ENCODE peak calls at places on chromosomes 1 and 21, in ten cellular contexts. One of them, this sample, is unnamed.

GRCh38 chr1:182002570-182002969 is 58.9 kb downstream of the ZNF648 start:
- DNase-seq in mucosa of descending colon: no peak
- DNase-seq in esophagus squamous epithelium: no peak
- DNase-seq in AG04450: no peak
- DNase-seq in OCI-LY7: no peak
- DNase-seq in fibroblast of mammary gland: no peak
- DNase-seq in esophagus muscularis mucosa: no peak
- DNase-seq in foreskin fibroblast: no peak
- DNase-seq in IMR-90: no peak
- DNase-seq in coronary artery: no peak
- DNase-seq in this sample: no peak

GRCh38 chr1:61213612-61214011 is 131.3 kb downstream of the NFIA start:
- DNase-seq in fibroblast of mammary gland: no peak
- DNase-seq in IMR-90: no peak
- DNase-seq in esophagus squamous epithelium: no peak
- DNase-seq in mucosa of descending colon: no peak
- DNase-seq in AG04450: no peak
- DNase-seq in foreskin fibroblast: no peak
- DNase-seq in esophagus muscularis mucosa: no peak
- DNase-seq in coronary artery: no peak
- DNase-seq in OCI-LY7: no peak
- DNase-seq in this sample: no peak

GRCh38 chr1:61951731-61952585 is 209.7 kb downstream of the PATJ start:
- DNase-seq in fibroblast of mammary gland: no peak
- DNase-seq in OCI-LY7: no peak
- DNase-seq in coronary artery: no peak
- DNase-seq in foreskin fibroblast: no peak
- DNase-seq in IMR-90: peak; percentile 28
- DNase-seq in esophagus squamous epithelium: no peak
- DNase-seq in mucosa of descending colon: no peak
- DNase-seq in esophagus muscularis mucosa: no peak
- DNase-seq in AG04450: no peak
- DNase-seq in this sample: no peak

GRCh38 chr1:27436204-27437159 is 44.1 kb downstream of the GPR3 start:
- DNase-seq in OCI-LY7: peak; percentile 66
- DNase-seq in fibroblast of mammary gland: peak; percentile 63
- DNase-seq in coronary artery: no peak
- DNase-seq in AG04450: no peak
- DNase-seq in esophagus squamous epithelium: no peak
- DNase-seq in IMR-90: peak; percentile 60
- DNase-seq in esophagus muscularis mucosa: no peak
- DNase-seq in foreskin fibroblast: peak; percentile 72
- DNase-seq in mucosa of descending colon: no peak
- DNase-seq in this sample: no peak

GRCh38 chr1:151334822-151335221 is 7.6 kb upstream of the PI4KB start:
- DNase-seq in OCI-LY7: no peak
- DNase-seq in coronary artery: no peak
- DNase-seq in IMR-90: no peak
- DNase-seq in AG04450: no peak
- DNase-seq in esophagus squamous epithelium: no peak
- DNase-seq in foreskin fibroblast: no peak
- DNase-seq in esophagus muscularis mucosa: no peak
- DNase-seq in fibroblast of mammary gland: no peak
- DNase-seq in mucosa of descending colon: no peak
- DNase-seq in this sample: no peak

GRCh38 chr1:218156602-218157001 is 128.5 kb upstream of the RRP15 start:
- DNase-seq in fibroblast of mammary gland: no peak
- DNase-seq in IMR-90: no peak
- DNase-seq in AG04450: no peak
- DNase-seq in mucosa of descending colon: no peak
- DNase-seq in coronary artery: no peak
- DNase-seq in OCI-LY7: no peak
- DNase-seq in esophagus muscularis mucosa: no peak
- DNase-seq in foreskin fibroblast: peak; percentile 2
- DNase-seq in esophagus squamous epithelium: no peak
- DNase-seq in this sample: no peak

GRCh38 chr21:36745459-36745858 is 46.5 kb downstream of the SIM2 start:
- DNase-seq in esophagus squamous epithelium: no peak
- DNase-seq in coronary artery: no peak
- DNase-seq in foreskin fibroblast: no peak
- DNase-seq in fibroblast of mammary gland: no peak
- DNase-seq in mucosa of descending colon: no peak
- DNase-seq in OCI-LY7: no peak
- DNase-seq in esophagus muscularis mucosa: no peak
- DNase-seq in IMR-90: no peak
- DNase-seq in AG04450: no peak
- DNase-seq in this sample: no peak

GRCh38 chr21:38326899-38327298 is 70.1 kb downstream of the KCNJ15 start:
- DNase-seq in OCI-LY7: no peak
- DNase-seq in fibroblast of mammary gland: no peak
- DNase-seq in foreskin fibroblast: no peak
- DNase-seq in AG04450: no peak
- DNase-seq in esophagus squamous epithelium: no peak
- DNase-seq in esophagus muscularis mucosa: peak; percentile 86
- DNase-seq in mucosa of descending colon: no peak
- DNase-seq in IMR-90: no peak
- DNase-seq in coronary artery: peak; percentile 19
- DNase-seq in this sample: no peak

GRCh38 chr1:145716641-145717061 is 2.6 kb upstream of the CD160 start:
- DNase-seq in IMR-90: no peak
- DNase-seq in mucosa of descending colon: no peak
- DNase-seq in AG04450: no peak
- DNase-seq in coronary artery: no peak
- DNase-seq in OCI-LY7: no peak
- DNase-seq in foreskin fibroblast: peak; percentile 81
- DNase-seq in esophagus muscularis mucosa: no peak
- DNase-seq in fibroblast of mammary gland: no peak
- DNase-seq in esophagus squamous epithelium: no peak
- DNase-seq in this sample: no peak

GRCh38 chr1:150233359-150234308 is 2.3 kb downstream of the ANP32E start:
- DNase-seq in coronary artery: no peak
- DNase-seq in OCI-LY7: peak; percentile 42
- DNase-seq in IMR-90: peak; percentile 12
- DNase-seq in foreskin fibroblast: peak; percentile 47
- DNase-seq in esophagus squamous epithelium: no peak
- DNase-seq in AG04450: no peak
- DNase-seq in esophagus muscularis mucosa: peak; percentile 91
- DNase-seq in mucosa of descending colon: no peak
- DNase-seq in fibroblast of mammary gland: peak; percentile 40
- DNase-seq in this sample: no peak

GRCh38 chr1:204429746-204430145 is 18.1 kb upstream of the PPP1R15B start:
- DNase-seq in coronary artery: no peak
- DNase-seq in OCI-LY7: no peak
- DNase-seq in AG04450: no peak
- DNase-seq in esophagus squamous epithelium: no peak
- DNase-seq in esophagus muscularis mucosa: no peak
- DNase-seq in fibroblast of mammary gland: no peak
- DNase-seq in IMR-90: no peak
- DNase-seq in mucosa of descending colon: no peak
- DNase-seq in foreskin fibroblast: no peak
- DNase-seq in this sample: no peak

GRCh38 chr1:226814751-226815496 is 55.5 kb upstream of the PSEN2 start:
- DNase-seq in OCI-LY7: no peak
- DNase-seq in foreskin fibroblast: peak; percentile 93
- DNase-seq in IMR-90: peak; percentile 91
- DNase-seq in coronary artery: peak; percentile 80
- DNase-seq in mucosa of descending colon: peak; percentile 75
- DNase-seq in AG04450: peak; percentile 63
- DNase-seq in esophagus muscularis mucosa: peak; percentile 93
- DNase-seq in fibroblast of mammary gland: peak; percentile 91
- DNase-seq in esophagus squamous epithelium: no peak
- DNase-seq in this sample: no peak

GRCh38 chr1:31704261-31705079 is 653 bp upstream of the COL16A1 start:
- DNase-seq in mucosa of descending colon: no peak
- DNase-seq in esophagus muscularis mucosa: no peak
- DNase-seq in coronary artery: no peak
- DNase-seq in fibroblast of mammary gland: peak; percentile 92
- DNase-seq in foreskin fibroblast: peak; percentile 71
- DNase-seq in esophagus squamous epithelium: no peak
- DNase-seq in OCI-LY7: no peak
- DNase-seq in IMR-90: peak; percentile 70
- DNase-seq in AG04450: no peak
- DNase-seq in this sample: no peak

GRCh38 chr1:31702836-31703404 is 897 bp downstream of the COL16A1 start:
- DNase-seq in esophagus muscularis mucosa: no peak
- DNase-seq in fibroblast of mammary gland: no peak
- DNase-seq in AG04450: no peak
- DNase-seq in foreskin fibroblast: peak; percentile 56
- DNase-seq in OCI-LY7: no peak
- DNase-seq in esophagus squamous epithelium: no peak
- DNase-seq in mucosa of descending colon: no peak
- DNase-seq in coronary artery: no peak
- DNase-seq in IMR-90: peak; percentile 9
- DNase-seq in this sample: no peak

GRCh38 chr1:31706384-31707058 is 2.7 kb upstream of the COL16A1 start:
- DNase-seq in coronary artery: no peak
- DNase-seq in IMR-90: peak; percentile 21
- DNase-seq in OCI-LY7: no peak
- DNase-seq in foreskin fibroblast: peak; percentile 73
- DNase-seq in fibroblast of mammary gland: no peak
- DNase-seq in AG04450: no peak
- DNase-seq in esophagus muscularis mucosa: no peak
- DNase-seq in esophagus squamous epithelium: no peak
- DNase-seq in mucosa of descending colon: no peak
- DNase-seq in this sample: no peak

GRCh38 chr1:31703431-31704260 is at the start of gene COL16A1:
- DNase-seq in AG04450: no peak
- DNase-seq in fibroblast of mammary gland: peak; percentile 67
- DNase-seq in foreskin fibroblast: peak; percentile 87
- DNase-seq in IMR-90: peak; percentile 52
- DNase-seq in esophagus squamous epithelium: no peak
- DNase-seq in OCI-LY7: no peak
- DNase-seq in esophagus muscularis mucosa: no peak
- DNase-seq in mucosa of descending colon: peak; percentile 72
- DNase-seq in coronary artery: peak; percentile 89
- DNase-seq in this sample: peak; percentile 86

GRCh38 chr1:31705080-31705866 is 1.5 kb upstream of the COL16A1 start:
- DNase-seq in esophagus muscularis mucosa: no peak
- DNase-seq in coronary artery: peak; percentile 81
- DNase-seq in OCI-LY7: peak; percentile 36
- DNase-seq in esophagus squamous epithelium: no peak
- DNase-seq in mucosa of descending colon: peak; percentile 70
- DNase-seq in fibroblast of mammary gland: peak; percentile 72
- DNase-seq in foreskin fibroblast: peak; percentile 87
- DNase-seq in IMR-90: peak; percentile 55
- DNase-seq in AG04450: no peak
- DNase-seq in this sample: peak; percentile 58
- TF ChIP-seq CTCF in esophagus muscularis mucosa: peak; percentile 47
- TF ChIP-seq CTCF in coronary artery: no peak
- TF ChIP-seq CTCF in OCI-LY7: peak; percentile 51
- TF ChIP-seq CTCF in esophagus squamous epithelium: no peak
- TF ChIP-seq CTCF in mucosa of descending colon: no peak
- TF ChIP-seq CTCF in fibroblast of mammary gland: peak; percentile 31
- TF ChIP-seq CTCF in foreskin fibroblast: peak; percentile 34
- TF ChIP-seq CTCF in IMR-90: peak; percentile 60
- TF ChIP-seq CTCF in AG04450: peak; percentile 40
- TF ChIP-seq CTCF in this sample: peak; percentile 29

GRCh38 chr1:31927661-31927980 is 10.5 kb downstream of the PTP4A2 start:
- DNase-seq in coronary artery: no peak
- DNase-seq in IMR-90: no peak
- DNase-seq in mucosa of descending colon: no peak
- DNase-seq in foreskin fibroblast: no peak
- DNase-seq in esophagus squamous epithelium: no peak
- DNase-seq in esophagus muscularis mucosa: no peak
- DNase-seq in OCI-LY7: no peak
- DNase-seq in fibroblast of mammary gland: no peak
- DNase-seq in AG04450: no peak
- DNase-seq in this sample: no peak
- H3K4me3 ChIP-seq in coronary artery: no peak overlapping the region
- H3K4me3 ChIP-seq in IMR-90: no peak overlapping the region
- H3K4me3 ChIP-seq in mucosa of descending colon: no peak overlapping the region
- H3K4me3 ChIP-seq in foreskin fibroblast: no peak overlapping the region
- H3K4me3 ChIP-seq in esophagus squamous epithelium: no peak overlapping the region
- H3K4me3 ChIP-seq in esophagus muscularis mucosa: no peak overlapping the region
- H3K4me3 ChIP-seq in OCI-LY7: no peak overlapping the region
- H3K4me3 ChIP-seq in fibroblast of mammary gland: no peak overlapping the region
- H3K4me3 ChIP-seq in AG04450: no peak overlapping the region
- H3K4me3 ChIP-seq in this sample: no peak overlapping the region

GRCh38 chr1:179786815-179787736 is 44.0 kb downstream of the FAM163A start:
- DNase-seq in coronary artery: no peak
- DNase-seq in AG04450: no peak
- DNase-seq in esophagus muscularis mucosa: no peak
- DNase-seq in mucosa of descending colon: no peak
- DNase-seq in OCI-LY7: no peak
- DNase-seq in foreskin fibroblast: no peak
- DNase-seq in fibroblast of mammary gland: no peak
- DNase-seq in IMR-90: no peak
- DNase-seq in esophagus squamous epithelium: no peak
- DNase-seq in this sample: peak; percentile 46
- TF ChIP-seq CTCF in coronary artery: no peak
- TF ChIP-seq CTCF in AG04450: no peak
- TF ChIP-seq CTCF in esophagus muscularis mucosa: no peak
- TF ChIP-seq CTCF in mucosa of descending colon: no peak
- TF ChIP-seq CTCF in OCI-LY7: no peak
- TF ChIP-seq CTCF in foreskin fibroblast: no peak
- TF ChIP-seq CTCF in fibroblast of mammary gland: no peak
- TF ChIP-seq CTCF in IMR-90: no peak
- TF ChIP-seq CTCF in esophagus squamous epithelium: no peak
- TF ChIP-seq CTCF in this sample: no peak

GRCh38 chr1:100719490-100719889 is at the start of gene VCAM1:
- DNase-seq in mucosa of descending colon: no peak
- DNase-seq in esophagus muscularis mucosa: no peak
- DNase-seq in fibroblast of mammary gland: no peak
- DNase-seq in OCI-LY7: no peak
- DNase-seq in esophagus squamous epithelium: no peak
- DNase-seq in foreskin fibroblast: no peak
- DNase-seq in IMR-90: peak; percentile 57
- DNase-seq in coronary artery: no peak
- DNase-seq in AG04450: no peak
- DNase-seq in this sample: no peak
- H3K4me3 ChIP-seq in mucosa of descending colon: no peak within 1 kb of the TSS
- H3K4me3 ChIP-seq in esophagus muscularis mucosa: peak within 1 kb of the TSS; percentile 35
- H3K4me3 ChIP-seq in fibroblast of mammary gland: no peak within 1 kb of the TSS
- H3K4me3 ChIP-seq in OCI-LY7: no peak within 1 kb of the TSS
- H3K4me3 ChIP-seq in esophagus squamous epithelium: peak within 1 kb of the TSS; percentile 9
- H3K4me3 ChIP-seq in foreskin fibroblast: no peak within 1 kb of the TSS
- H3K4me3 ChIP-seq in IMR-90: peak within 1 kb of the TSS; percentile 43
- H3K4me3 ChIP-seq in coronary artery: peak within 1 kb of the TSS; percentile 61
- H3K4me3 ChIP-seq in AG04450: peak within 1 kb of the TSS; percentile 50
- H3K4me3 ChIP-seq in this sample: peak within 1 kb of the TSS; percentile 3